ENCODE peak calls at places on chromosomes 13 and 19, in four cellular contexts. One of them, this sample, is unnamed.

GRCh38 chr19:919157-920050 is 2.3 kb downstream of the KISS1R start:
- DNase-seq in amniotic stem cell: no peak
- DNase-seq in uterus: no peak
- DNase-seq in GM20000: peak; percentile 62
- DNase-seq in this sample: no peak

GRCh38 chr19:14072535-14073231 is at the start of gene MISP3:
- DNase-seq in amniotic stem cell: no peak
- DNase-seq in uterus: peak; percentile 35
- DNase-seq in GM20000: peak; percentile 77
- DNase-seq in this sample: no peak

GRCh38 chr19:2982983-2983350 is 5.6 kb downstream of the TLE6 start:
- DNase-seq in amniotic stem cell: peak; percentile 29
- DNase-seq in uterus: peak; percentile 91
- DNase-seq in GM20000: no peak
- DNase-seq in this sample: peak; percentile 91

GRCh38 chr13:90154311-90154960 is 1193.1 kb upstream of the MIR17HG start:
- DNase-seq in amniotic stem cell: no peak
- DNase-seq in uterus: no peak
- DNase-seq in GM20000: no peak
- DNase-seq in this sample: peak; percentile 12

GRCh38 chr13:24141333-24141910 is 19.1 kb upstream of the SPATA13 start:
- DNase-seq in amniotic stem cell: no peak
- DNase-seq in uterus: no peak
- DNase-seq in GM20000: no peak
- DNase-seq in this sample: no peak

GRCh38 chr19:29798783-29799182 is 13.0 kb upstream of the CCNE1 start:
- DNase-seq in amniotic stem cell: no peak
- DNase-seq in uterus: no peak
- DNase-seq in GM20000: no peak
- DNase-seq in this sample: peak; percentile 65

GRCh38 chr13:59834801-59835200 is 328.9 kb downstream of the DIAPH3 start:
- DNase-seq in amniotic stem cell: no peak
- DNase-seq in uterus: no peak
- DNase-seq in GM20000: no peak
- DNase-seq in this sample: peak; percentile 25

GRCh38 chr19:3556423-3556977 is 886 bp downstream of the MFSD12 start:
- DNase-seq in amniotic stem cell: no peak
- DNase-seq in uterus: no peak
- DNase-seq in GM20000: no peak
- DNase-seq in this sample: no peak

GRCh38 chr19:15869873-15870272 is 28.0 kb downstream of the CYP4F2 start:
- DNase-seq in amniotic stem cell: no peak
- DNase-seq in uterus: no peak
- DNase-seq in GM20000: no peak
- DNase-seq in this sample: no peak

GRCh38 chr19:23070353-23070781 is 46.5 kb upstream of the ZNF730 start:
- DNase-seq in amniotic stem cell: no peak
- DNase-seq in uterus: peak; percentile 52
- DNase-seq in GM20000: peak; percentile 25
- DNase-seq in this sample: peak; percentile 59

GRCh38 chr13:33140161-33140560 is 123.9 kb downstream of the KL start:
- DNase-seq in amniotic stem cell: no peak
- DNase-seq in uterus: no peak
- DNase-seq in GM20000: no peak
- DNase-seq in this sample: no peak

GRCh38 chr19:5621945-5622464 is 571 bp downstream of the SAFB2 start:
- DNase-seq in amniotic stem cell: no peak
- DNase-seq in uterus: peak; percentile 43
- DNase-seq in GM20000: no peak
- DNase-seq in this sample: no peak

GRCh38 chr13:103250071-103250470 is 183.9 kb upstream of the SLC10A2 start:
- DNase-seq in amniotic stem cell: no peak
- DNase-seq in uterus: no peak
- DNase-seq in GM20000: no peak
- DNase-seq in this sample: no peak

This sample was measured in fibroblast of mammary gland.